ENCODE peak calls at places on chromosomes 12 and 14, in ten cellular contexts. One of them, this sample, is unnamed.

GRCh38 chr12:43883311-43883710 is 47.4 kb downstream of the TMEM117 start:
- DNase-seq in kidney tubule cell: no peak
- DNase-seq in MCF 10A: no peak
- DNase-seq in substantia nigra: no peak
- DNase-seq in COR-L47: no peak
- DNase-seq in H4: no peak
- DNase-seq in activated T-cell treated with anti-CD3 and anti-CD28 coated beads, Interleukin-2, amount 50 U/mL, for 72 hours: no peak
- DNase-seq in hepatocyte: no peak
- DNase-seq in tibial artery: no peak
- DNase-seq in HFFc6: no peak
- DNase-seq in this sample: no peak

GRCh38 chr12:13780453-13780852 is 200.9 kb downstream of the GRIN2B start:
- DNase-seq in kidney tubule cell: no peak
- DNase-seq in HFFc6: no peak
- DNase-seq in tibial artery: no peak
- DNase-seq in H4: no peak
- DNase-seq in MCF 10A: no peak
- DNase-seq in COR-L47: no peak
- DNase-seq in substantia nigra: no peak
- DNase-seq in activated T-cell treated with anti-CD3 and anti-CD28 coated beads, Interleukin-2, amount 50 U/mL, for 72 hours: no peak
- DNase-seq in hepatocyte: no peak
- DNase-seq in this sample: no peak

GRCh38 chr14:102693006-102693755 is 84.1 kb upstream of the TRAF3 start:
- DNase-seq in MCF 10A: no peak
- DNase-seq in tibial artery: no peak
- DNase-seq in HFFc6: no peak
- DNase-seq in H4: no peak
- DNase-seq in kidney tubule cell: no peak
- DNase-seq in COR-L47: no peak
- DNase-seq in activated T-cell treated with anti-CD3 and anti-CD28 coated beads, Interleukin-2, amount 50 U/mL, for 72 hours: no peak
- DNase-seq in hepatocyte: peak
- DNase-seq in substantia nigra: no peak
- DNase-seq in this sample: no peak

GRCh38 chr14:33707751-33708150 is 243.1 kb downstream of the EGLN3 start:
- DNase-seq in kidney tubule cell: no peak
- DNase-seq in MCF 10A: no peak
- DNase-seq in hepatocyte: no peak
- DNase-seq in COR-L47: no peak
- DNase-seq in H4: peak
- DNase-seq in activated T-cell treated with anti-CD3 and anti-CD28 coated beads, Interleukin-2, amount 50 U/mL, for 72 hours: no peak
- DNase-seq in tibial artery: no peak
- DNase-seq in HFFc6: no peak
- DNase-seq in substantia nigra: no peak
- DNase-seq in this sample: no peak

GRCh38 chr12:95582230-95583058 is 31.2 kb upstream of the USP44 start:
- DNase-seq in kidney tubule cell: peak
- DNase-seq in activated T-cell treated with anti-CD3 and anti-CD28 coated beads, Interleukin-2, amount 50 U/mL, for 72 hours: no peak
- DNase-seq in tibial artery: no peak
- DNase-seq in HFFc6: peak
- DNase-seq in substantia nigra: no peak
- DNase-seq in MCF 10A: peak
- DNase-seq in H4: peak
- DNase-seq in COR-L47: peak
- DNase-seq in hepatocyte: peak
- DNase-seq in this sample: no peak

GRCh38 chr14:105468621-105469241 is 5.9 kb upstream of the CRIP2 start:
- DNase-seq in substantia nigra: peak
- DNase-seq in H4: no peak
- DNase-seq in HFFc6: no peak
- DNase-seq in MCF 10A: peak
- DNase-seq in tibial artery: peak
- DNase-seq in activated T-cell treated with anti-CD3 and anti-CD28 coated beads, Interleukin-2, amount 50 U/mL, for 72 hours: no peak
- DNase-seq in hepatocyte: no peak
- DNase-seq in kidney tubule cell: no peak
- DNase-seq in COR-L47: no peak
- DNase-seq in this sample: no peak

GRCh38 chr14:82159624-82160023 is 626.0 kb upstream of the SEL1L start:
- DNase-seq in H4: no peak
- DNase-seq in COR-L47: no peak
- DNase-seq in kidney tubule cell: no peak
- DNase-seq in tibial artery: no peak
- DNase-seq in substantia nigra: no peak
- DNase-seq in MCF 10A: peak
- DNase-seq in activated T-cell treated with anti-CD3 and anti-CD28 coated beads, Interleukin-2, amount 50 U/mL, for 72 hours: no peak
- DNase-seq in hepatocyte: no peak
- DNase-seq in HFFc6: no peak
- DNase-seq in this sample: no peak

GRCh38 chr12:1820191-1820599 is at the start of gene LRTM2:
- DNase-seq in activated T-cell treated with anti-CD3 and anti-CD28 coated beads, Interleukin-2, amount 50 U/mL, for 72 hours: no peak
- DNase-seq in kidney tubule cell: no peak
- DNase-seq in MCF 10A: no peak
- DNase-seq in substantia nigra: peak
- DNase-seq in tibial artery: no peak
- DNase-seq in hepatocyte: no peak
- DNase-seq in HFFc6: no peak
- DNase-seq in COR-L47: no peak
- DNase-seq in H4: no peak
- DNase-seq in this sample: no peak

GRCh38 chr12:106345739-106346138 is 11.8 kb upstream of the POLR3B start:
- DNase-seq in hepatocyte: peak
- DNase-seq in HFFc6: peak
- DNase-seq in substantia nigra: peak
- DNase-seq in tibial artery: no peak
- DNase-seq in H4: peak
- DNase-seq in activated T-cell treated with anti-CD3 and anti-CD28 coated beads, Interleukin-2, amount 50 U/mL, for 72 hours: no peak
- DNase-seq in kidney tubule cell: peak
- DNase-seq in COR-L47: peak
- DNase-seq in MCF 10A: peak
- DNase-seq in this sample: no peak

GRCh38 chr12:59736786-59737185 is 141.0 kb downstream of the SLC16A7 start:
- DNase-seq in H4: peak
- DNase-seq in MCF 10A: peak
- DNase-seq in activated T-cell treated with anti-CD3 and anti-CD28 coated beads, Interleukin-2, amount 50 U/mL, for 72 hours: no peak
- DNase-seq in tibial artery: no peak
- DNase-seq in kidney tubule cell: peak
- DNase-seq in substantia nigra: no peak
- DNase-seq in COR-L47: no peak
- DNase-seq in HFFc6: peak
- DNase-seq in hepatocyte: peak
- DNase-seq in this sample: peak

GRCh38 chr14:50544911-50545310 is 12.5 kb upstream of the MAP4K5 start:
- DNase-seq in COR-L47: no peak
- DNase-seq in activated T-cell treated with anti-CD3 and anti-CD28 coated beads, Interleukin-2, amount 50 U/mL, for 72 hours: no peak
- DNase-seq in substantia nigra: no peak
- DNase-seq in tibial artery: no peak
- DNase-seq in hepatocyte: no peak
- DNase-seq in kidney tubule cell: no peak
- DNase-seq in MCF 10A: peak
- DNase-seq in HFFc6: no peak
- DNase-seq in H4: no peak
- DNase-seq in this sample: no peak

GRCh38 chr12:49340971-49341776 is 4.2 kb upstream of the C1QL4 start:
- DNase-seq in HFFc6: no peak
- DNase-seq in activated T-cell treated with anti-CD3 and anti-CD28 coated beads, Interleukin-2, amount 50 U/mL, for 72 hours: no peak
- DNase-seq in H4: no peak
- DNase-seq in COR-L47: no peak
- DNase-seq in tibial artery: peak
- DNase-seq in kidney tubule cell: no peak
- DNase-seq in substantia nigra: no peak
- DNase-seq in MCF 10A: no peak
- DNase-seq in hepatocyte: no peak
- DNase-seq in this sample: no peak

GRCh38 chr12:123942277-123942653 is 30.4 kb downstream of the CCDC92 start:
- DNase-seq in H4: no peak
- DNase-seq in kidney tubule cell: peak
- DNase-seq in hepatocyte: no peak
- DNase-seq in substantia nigra: no peak
- DNase-seq in COR-L47: no peak
- DNase-seq in MCF 10A: peak
- DNase-seq in HFFc6: peak
- DNase-seq in activated T-cell treated with anti-CD3 and anti-CD28 coated beads, Interleukin-2, amount 50 U/mL, for 72 hours: no peak
- DNase-seq in tibial artery: no peak
- DNase-seq in this sample: peak

GRCh38 chr12:132672678-132673077 is 14.5 kb downstream of the POLE start:
- DNase-seq in kidney tubule cell: no peak
- DNase-seq in MCF 10A: no peak
- DNase-seq in H4: no peak
- DNase-seq in tibial artery: no peak
- DNase-seq in HFFc6: no peak
- DNase-seq in COR-L47: no peak
- DNase-seq in activated T-cell treated with anti-CD3 and anti-CD28 coated beads, Interleukin-2, amount 50 U/mL, for 72 hours: no peak
- DNase-seq in substantia nigra: no peak
- DNase-seq in hepatocyte: no peak
- DNase-seq in this sample: no peak

GRCh38 chr12:93609281-93610192 is 37.1 kb downstream of the SOCS2 start:
- DNase-seq in tibial artery: no peak
- DNase-seq in kidney tubule cell: no peak
- DNase-seq in substantia nigra: no peak
- DNase-seq in HFFc6: no peak
- DNase-seq in COR-L47: no peak
- DNase-seq in H4: no peak
- DNase-seq in activated T-cell treated with anti-CD3 and anti-CD28 coated beads, Interleukin-2, amount 50 U/mL, for 72 hours: no peak
- DNase-seq in MCF 10A: no peak
- DNase-seq in hepatocyte: no peak
- DNase-seq in this sample: no peak

GRCh38 chr12:53999596-54000104 is 311 bp upstream of the HOXC9 start:
- DNase-seq in hepatocyte: no peak
- DNase-seq in kidney tubule cell: peak
- DNase-seq in activated T-cell treated with anti-CD3 and anti-CD28 coated beads, Interleukin-2, amount 50 U/mL, for 72 hours: peak
- DNase-seq in HFFc6: peak
- DNase-seq in H4: peak
- DNase-seq in substantia nigra: no peak
- DNase-seq in COR-L47: no peak
- DNase-seq in MCF 10A: peak
- DNase-seq in tibial artery: peak
- DNase-seq in this sample: no peak

GRCh38 chr12:17342381-17342961 is 736.5 kb upstream of the LMO3 start:
- DNase-seq in tibial artery: no peak
- DNase-seq in activated T-cell treated with anti-CD3 and anti-CD28 coated beads, Interleukin-2, amount 50 U/mL, for 72 hours: no peak
- DNase-seq in H4: no peak
- DNase-seq in MCF 10A: no peak
- DNase-seq in HFFc6: no peak
- DNase-seq in hepatocyte: peak
- DNase-seq in kidney tubule cell: no peak
- DNase-seq in substantia nigra: no peak
- DNase-seq in COR-L47: no peak
- DNase-seq in this sample: no peak

GRCh38 chr14:37650356-37651037 is 55.1 kb downstream of the TTC6 start:
- DNase-seq in COR-L47: peak
- DNase-seq in MCF 10A: no peak
- DNase-seq in kidney tubule cell: peak
- DNase-seq in hepatocyte: peak
- DNase-seq in activated T-cell treated with anti-CD3 and anti-CD28 coated beads, Interleukin-2, amount 50 U/mL, for 72 hours: no peak
- DNase-seq in substantia nigra: no peak
- DNase-seq in H4: peak
- DNase-seq in HFFc6: no peak
- DNase-seq in tibial artery: no peak
- DNase-seq in this sample: peak

GRCh38 chr14:96121660-96122395 is 82.7 kb downstream of the C14orf132 start:
- DNase-seq in hepatocyte: no peak
- DNase-seq in activated T-cell treated with anti-CD3 and anti-CD28 coated beads, Interleukin-2, amount 50 U/mL, for 72 hours: no peak
- DNase-seq in H4: no peak
- DNase-seq in MCF 10A: peak
- DNase-seq in kidney tubule cell: no peak
- DNase-seq in HFFc6: peak
- DNase-seq in substantia nigra: no peak
- DNase-seq in COR-L47: no peak
- DNase-seq in tibial artery: no peak
- DNase-seq in this sample: no peak

GRCh38 chr12:13094349-13094748 is 9.1 kb downstream of the GSG1 start:
- DNase-seq in hepatocyte: no peak
- DNase-seq in activated T-cell treated with anti-CD3 and anti-CD28 coated beads, Interleukin-2, amount 50 U/mL, for 72 hours: no peak
- DNase-seq in substantia nigra: no peak
- DNase-seq in HFFc6: peak
- DNase-seq in MCF 10A: peak
- DNase-seq in kidney tubule cell: peak
- DNase-seq in COR-L47: no peak
- DNase-seq in H4: no peak
- DNase-seq in tibial artery: no peak
- DNase-seq in this sample: no peak

GRCh38 chr12:32486158-32486557 is 86.8 kb downstream of the FGD4 start:
- DNase-seq in activated T-cell treated with anti-CD3 and anti-CD28 coated beads, Interleukin-2, amount 50 U/mL, for 72 hours: no peak
- DNase-seq in HFFc6: no peak
- DNase-seq in tibial artery: no peak
- DNase-seq in substantia nigra: no peak
- DNase-seq in H4: no peak
- DNase-seq in MCF 10A: peak
- DNase-seq in hepatocyte: no peak
- DNase-seq in kidney tubule cell: peak
- DNase-seq in COR-L47: no peak
- DNase-seq in this sample: no peak

GRCh38 chr12:116027551-116027821 is 250.0 kb downstream of the MED13L start:
- DNase-seq in hepatocyte: no peak
- DNase-seq in substantia nigra: no peak
- DNase-seq in kidney tubule cell: no peak
- DNase-seq in MCF 10A: no peak
- DNase-seq in H4: no peak
- DNase-seq in COR-L47: no peak
- DNase-seq in activated T-cell treated with anti-CD3 and anti-CD28 coated beads, Interleukin-2, amount 50 U/mL, for 72 hours: no peak
- DNase-seq in HFFc6: no peak
- DNase-seq in tibial artery: no peak
- DNase-seq in this sample: no peak

This sample was measured in brain pericyte.